ENCODE peak calls at places on chromosomes 11 and 22, in four cellular contexts. B, X, E and I are unnamed samples.

GRCh38 chr11:108853864-108854263 is 189.0 kb downstream of the DDX10 start:
- DNase-seq in X (no peak), E (no peak), B (no peak), I (no peak)

GRCh38 chr22:26326803-26327202 is 102.3 kb upstream of the ASPHD2 start:
- DNase-seq in E (no peak), B (no peak), X (no peak), I (no peak)

GRCh38 chr11:66969584-66970205 is 5.4 kb upstream of the C11orf86 start:
- DNase-seq in E (no peak), B (no peak), X (no peak), I (no peak)

GRCh38 chr11:64040684-64041267 is 5.0 kb downstream of the FLRT1 start:
- DNase-seq in B (no peak), X (peak), E (no peak), I (no peak)

GRCh38 chr22:46518542-46519325 is 18.7 kb downstream of the CELSR1 start:
- DNase-seq in X (no peak), E (no peak), B (no peak), I (no peak)

GRCh38 chr11:123325535-123325934 is 104.5 kb upstream of the GRAMD1B start:
- DNase-seq in X (no peak), B (no peak), E (no peak), I (no peak)

GRCh38 chr11:109027851-109028250 is 363.0 kb downstream of the DDX10 start:
- DNase-seq in B (no peak), E (no peak), X (no peak), I (no peak)

GRCh38 chr11:1936781-1937615 is 10.1 kb upstream of the MRPL23 start:
- DNase-seq in E (peak), B (peak), X (no peak), I (no peak)

GRCh38 chr22:20131593-20131855 is at the start of gene ZDHHC8:
- DNase-seq in E (no peak), B (peak), X (peak), I (peak)

GRCh38 chr22:22928666-22929380 is 41.2 kb downstream of the IGLL5 start:
- DNase-seq in B (peak), X (no peak), E (no peak), I (no peak)

GRCh38 chr22:46863794-46864193 is 101.3 kb downstream of the TBC1D22A start:
- DNase-seq in E (no peak), B (no peak), X (no peak), I (no peak)

GRCh38 chr11:18312012-18312411 is 9.9 kb downstream of the HPS5 start:
- DNase-seq in E (no peak), B (no peak), X (no peak), I (no peak)

GRCh38 chr22:42959472-42960145 is 55.3 kb downstream of the PACSIN2 start:
- DNase-seq in B (peak), X (no peak), E (no peak), I (no peak)

GRCh38 chr22:40218723-40219294 is 41.1 kb downstream of the TNRC6B start:
- DNase-seq in B (no peak), X (no peak), E (no peak), I (no peak)

GRCh38 chr11:66912361-66912760 is 45.8 kb downstream of the PC start:
- DNase-seq in X (no peak), B (no peak), E (no peak), I (no peak)

GRCh38 chr11:103800406-103801114 is 235.9 kb upstream of the DDI1 start:
- DNase-seq in E (no peak), X (no peak), B (peak), I (no peak)

GRCh38 chr22:17871726-17872458 is 97.6 kb upstream of the BID start:
- DNase-seq in E (no peak), B (peak), X (peak), I (peak)

GRCh38 chr11:61888043-61888442 is 3.3 kb downstream of the FADS3 start:
- DNase-seq in B (peak), E (peak), X (peak), I (no peak)

GRCh38 chr22:37953062-37953436 is 352 bp downstream of the C22orf23 start:
- DNase-seq in X (no peak), B (no peak), E (no peak), I (no peak)

GRCh38 chr11:16301462-16301861 is 54.9 kb downstream of the SOX6 start:
- DNase-seq in X (no peak), B (no peak), E (no peak), I (no peak)

GRCh38 chr11:123475478-123475877 is 45.4 kb downstream of the GRAMD1B start:
- DNase-seq in E (no peak), X (no peak), B (no peak), I (peak)

GRCh38 chr22:38649841-38650522 is 6.2 kb downstream of the FAM227A start:
- DNase-seq in E (no peak), X (no peak), B (no peak), I (no peak)

GRCh38 chr11:61141601-61142028 is 19.6 kb downstream of the VPS37C start:
- DNase-seq in X (no peak), E (peak), B (no peak), I (no peak)

GRCh38 chr11:29963068-29963467 is 53.8 kb downstream of the KCNA4 start:
- DNase-seq in X (no peak), B (no peak), E (no peak), I (no peak)

GRCh38 chr11:31557991-31558390 is 48.4 kb downstream of the ELP4 start:
- DNase-seq in X (no peak), B (no peak), E (no peak), I (no peak)

DNA sequence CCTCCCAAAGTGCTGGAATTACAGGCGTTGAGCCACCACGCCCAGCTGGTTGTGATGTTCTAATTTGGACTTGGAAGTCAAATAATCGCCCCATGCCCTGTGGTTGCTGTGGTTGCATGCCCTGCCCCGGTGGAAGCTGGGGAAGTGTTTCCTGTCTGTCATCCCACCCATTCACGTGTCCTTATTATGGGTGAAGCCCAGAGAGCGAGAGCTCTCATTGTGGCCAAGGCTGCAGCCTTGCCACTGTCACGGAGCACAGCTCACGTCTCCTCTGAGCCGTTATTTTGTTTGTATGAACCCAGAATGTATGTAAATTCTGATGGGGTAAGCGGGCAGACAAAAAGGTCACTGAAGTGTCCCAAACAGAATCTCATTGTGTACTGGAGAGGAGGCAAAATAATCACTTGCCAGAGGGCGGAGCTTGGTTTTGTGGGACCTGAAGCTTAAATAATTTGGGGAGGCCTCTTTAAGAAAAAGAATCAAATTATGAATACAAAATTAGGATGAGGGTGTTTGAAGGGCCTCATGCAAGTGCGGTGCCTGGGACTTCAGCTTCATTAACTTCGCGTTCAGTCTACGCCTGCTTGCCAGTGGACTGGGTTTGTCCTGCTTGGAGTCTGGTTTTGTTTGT is 25.8 kb upstream of the TREH start:
- DNase-seq in X (no peak), E (no peak), B (no peak), I (peak)
- H3K27ac ChIP-seq in X (peak), E (no peak), B (no peak), I (peak)

GRCh38 chr11:116994195-116994594 is 104.0 kb downstream of the SIK3 start:
- DNase-seq in B (no peak), E (no peak), X (no peak), I (no peak)
- H3K27ac ChIP-seq in B (no peak), E (no peak), X (peak), I (peak)

DNA sequence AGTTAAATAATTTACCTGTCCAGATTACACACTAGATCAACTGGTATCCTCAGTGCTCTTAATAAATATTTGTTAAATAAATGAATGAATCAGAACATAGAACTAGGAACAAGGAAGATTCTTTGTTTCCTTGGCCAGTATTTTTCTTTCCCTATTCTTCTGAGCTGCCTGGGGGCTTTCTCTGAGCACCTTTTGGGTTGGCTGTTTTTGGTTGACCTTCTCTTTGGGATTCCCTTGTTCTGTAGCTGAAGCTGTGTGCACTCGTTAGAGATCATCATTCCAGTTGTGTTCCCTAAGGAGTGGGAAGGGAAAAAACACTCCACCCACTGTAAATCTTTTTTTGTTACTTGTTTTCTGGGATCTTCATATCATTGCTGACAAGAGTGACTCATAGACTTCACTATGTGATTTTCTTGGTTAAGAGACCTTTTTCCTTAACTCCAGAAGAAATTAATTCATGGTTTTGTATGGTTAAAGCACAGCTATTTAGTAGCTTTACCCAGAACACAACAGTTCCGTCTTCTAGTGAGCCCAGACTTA is 84.3 kb downstream of the STIM1 start:
- DNase-seq in E (no peak), B (no peak), X (no peak), I (no peak)
- H3K27ac ChIP-seq in E (no peak), B (peak), X (no peak), I (no peak)

GRCh38 chr11:75349540-75350116 is 1.8 kb downstream of the ARRB1 start:
- DNase-seq in E (no peak), B (no peak), X (no peak), I (no peak)
- H3K27ac ChIP-seq in E (no peak), B (peak), X (peak), I (peak)

GRCh38 chr22:24142831-24143230 is 38.5 kb upstream of the SUSD2 start:
- DNase-seq in X (no peak), E (no peak), B (no peak), I (no peak)

GRCh38 chr22:24142241-24142640 is 39.0 kb upstream of the SUSD2 start:
- DNase-seq in E (no peak), B (no peak), X (no peak), I (no peak)

GRCh38 chr22:24144056-24144455 is 37.2 kb upstream of the SUSD2 start:
- DNase-seq in E (no peak), B (no peak), X (no peak), I (no peak)

GRCh38 chr22:24140357-24140756 is 40.9 kb upstream of the SUSD2 start:
- DNase-seq in E (no peak), B (no peak), X (no peak), I (no peak)

DNA sequence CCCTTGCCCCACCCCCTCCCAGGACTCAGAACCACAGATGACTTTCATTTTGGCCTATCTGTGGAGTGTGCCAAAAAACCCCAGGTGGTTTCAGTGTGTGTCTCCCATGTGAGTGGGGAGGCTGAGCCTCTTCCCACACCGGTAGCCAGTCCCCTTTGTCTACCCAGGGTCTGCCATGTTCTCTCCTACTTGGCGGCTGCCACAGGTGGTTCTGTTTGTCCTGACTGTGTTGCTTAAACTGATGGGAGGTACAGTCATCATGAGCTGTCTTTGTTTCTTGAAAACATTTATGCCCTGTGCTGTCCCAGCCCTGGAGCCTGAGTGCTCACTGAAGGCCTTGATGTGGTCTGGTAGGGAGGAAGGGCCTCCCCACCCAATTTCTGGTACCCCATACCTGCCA is 39.7 kb upstream of the SUSD2 start:
- DNase-seq in B (no peak), E (no peak), X (no peak), I (no peak)
- H3K27ac ChIP-seq in B (no peak), E (peak), X (peak), I (peak)

DNA sequence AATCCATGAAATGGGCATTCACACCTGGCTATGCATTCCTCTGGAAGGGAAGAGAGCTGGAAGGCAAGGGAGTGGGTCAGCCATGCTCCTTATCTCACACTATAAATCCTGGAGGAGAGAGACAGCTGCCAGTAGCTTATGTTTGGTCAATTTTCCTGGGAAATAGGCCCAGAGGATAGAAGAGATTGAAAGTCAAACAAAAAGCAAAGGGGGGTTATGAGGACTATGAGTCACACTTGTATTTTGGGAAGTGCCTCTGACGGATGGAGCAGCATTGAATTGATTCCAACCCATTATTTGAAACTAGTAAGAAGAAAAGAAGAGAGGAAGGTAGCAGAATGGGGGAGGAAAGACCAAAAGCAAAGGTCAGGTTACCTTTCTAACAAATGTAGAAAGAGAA is 25.0 kb downstream of the SNX19 start:
- DNase-seq in X (no peak), B (no peak), E (no peak), I (no peak)
- H3K27ac ChIP-seq in X (peak), B (peak), E (no peak), I (peak)